ENCODE peak calls at places on chromosomes 12 and 14, in nine cellular contexts. Y, M, D, E, U, A, P, J and W are unnamed samples.

GRCh38 chr12:115437061-115437567 is 753.1 kb upstream of the TBX3 start:
- DNase-seq in Y (no peak), D (no peak), E (no peak), A (no peak), J (no peak), P (peak; percentile 55), M (no peak), U (no peak), W (no peak)

GRCh38 chr12:108307006-108307405 is 32.1 kb downstream of the CMKLR1 start:
- DNase-seq in A (peak; percentile 35), P (peak; percentile 4), U (peak; percentile 60), M (no peak), Y (peak; percentile 62), J (no peak), E (no peak), D (no peak), W (no peak)

GRCh38 chr12:124621296-124621660 is 53.9 kb upstream of the NCOR2 start:
- DNase-seq in P (peak; percentile 93), U (no peak), E (peak; percentile 74), M (peak; percentile 48), D (no peak), A (peak; percentile 44), J (no peak), Y (peak; percentile 44), W (no peak)

GRCh38 chr12:26830783-26831601 is 2.0 kb downstream of the ITPR2 start:
- DNase-seq in P (no peak), M (no peak), E (no peak), U (no peak), A (no peak), Y (peak; percentile 29), J (no peak), D (no peak), W (no peak)

GRCh38 chr12:48489012-48489411 is 6.7 kb downstream of the C12orf54 start:
- DNase-seq in A (peak; percentile 48), P (no peak), M (no peak), E (no peak), U (no peak), D (peak; percentile 3), J (no peak), Y (peak; percentile 20), W (no peak)

GRCh38 chr12:53600490-53601295 is 25.5 kb downstream of the ATF7 start:
- DNase-seq in P (no peak), D (no peak), U (no peak), M (no peak), J (no peak), E (no peak), A (no peak), Y (no peak), W (no peak)

GRCh38 chr12:83690465-83690864 is 1003.8 kb downstream of the TMTC2 start:
- DNase-seq in Y (no peak), P (no peak), D (no peak), U (no peak), A (no peak), J (no peak), E (no peak), M (no peak), W (no peak)

GRCh38 chr12:49089831-49090773 is 4.5 kb downstream of the DHH start:
- DNase-seq in U (no peak), A (peak; percentile 33), J (no peak), M (no peak), D (no peak), P (peak; percentile 54), Y (peak; percentile 54), E (peak; percentile 66), W (no peak)

GRCh38 chr12:4956054-4956453 is 46.3 kb downstream of the KCNA1 start:
- DNase-seq in E (no peak), M (no peak), Y (peak; percentile 7), P (peak; percentile 77), U (no peak), D (no peak), A (no peak), J (no peak), W (no peak)

GRCh38 chr14:68884031-68885030 is 91.5 kb upstream of the ZFP36L1 start:
- DNase-seq in Y (peak; percentile 91), A (peak; percentile 96), M (peak; percentile 60), J (peak; percentile 77), P (peak; percentile 93), E (no peak), D (peak; percentile 77), U (peak; percentile 73), W (no peak)

GRCh38 chr12:128796439-128797118 is 27.2 kb downstream of the SLC15A4 start:
- DNase-seq in A (no peak), Y (no peak), J (no peak), D (no peak), M (no peak), P (no peak), E (no peak), U (no peak), W (no peak)

GRCh38 chr12:128795530-128796361 is 28.0 kb downstream of the SLC15A4 start:
- DNase-seq in U (no peak), Y (no peak), J (no peak), M (no peak), D (no peak), E (no peak), P (no peak), A (no peak), W (no peak)

GRCh38 chr12:128800606-128801005 is 23.2 kb downstream of the SLC15A4 start:
- DNase-seq in Y (no peak), D (no peak), P (no peak), J (no peak), M (no peak), E (no peak), U (no peak), A (no peak), W (no peak)

GRCh38 chr12:128797119-128798118 is 26.3 kb downstream of the SLC15A4 start:
- DNase-seq in P (peak; percentile 75), E (no peak), M (no peak), D (peak; percentile 15), Y (peak; percentile 76), A (peak; percentile 63), J (no peak), U (no peak), W (no peak)

GRCh38 chr12:128798543-128799341 is 25.0 kb downstream of the SLC15A4 start:
- DNase-seq in J (no peak), P (no peak), Y (peak; percentile 36), E (no peak), D (no peak), A (no peak), M (no peak), U (no peak), W (no peak)
- TF ChIP-seq CTCF in J (peak; percentile 26), P (peak; percentile 7), Y (peak; percentile 31), E (no peak), D (peak; percentile 20), A (peak; percentile 13), M (no peak), U (no peak), W (no peak)

DNA sequence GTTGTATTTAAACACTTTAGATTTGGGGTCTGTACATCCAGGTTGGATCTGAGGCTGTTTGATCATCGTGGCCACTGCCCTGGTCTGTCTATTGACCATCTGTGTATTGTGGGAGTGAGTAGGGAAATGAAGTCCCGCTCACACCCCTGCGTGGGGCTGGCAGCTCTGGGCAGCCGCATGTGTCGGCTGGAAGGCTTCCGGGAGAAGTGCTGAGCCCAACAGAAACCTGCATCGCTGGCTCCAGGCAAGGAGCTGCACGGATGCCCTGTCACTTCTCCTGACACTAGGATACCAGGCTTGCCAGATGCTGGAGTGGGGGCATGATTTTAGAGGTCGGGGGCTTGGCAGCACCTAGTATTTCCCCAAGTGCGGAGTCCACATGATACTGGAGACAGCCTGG is 93.6 kb downstream of the PHETA1 start:
- DNase-seq in J (no peak), A (no peak), P (no peak), Y (no peak), M (no peak), D (no peak), E (no peak), U (no peak), W (no peak)
- TF ChIP-seq CTCF in J (no peak), A (no peak), P (no peak), Y (no peak), M (no peak), D (no peak), E (no peak), U (no peak), W (no peak)

GRCh38 chr12:12986775-12987332 is 13.2 kb downstream of the HEBP1 start:
- DNase-seq in D (no peak), M (no peak), A (no peak), U (no peak), P (no peak), E (no peak), J (no peak), Y (no peak), W (no peak)
- TF ChIP-seq CTCF in D (no peak), M (no peak), A (no peak), U (no peak), P (no peak), E (no peak), J (no peak), Y (no peak), W (no peak)

DNA sequence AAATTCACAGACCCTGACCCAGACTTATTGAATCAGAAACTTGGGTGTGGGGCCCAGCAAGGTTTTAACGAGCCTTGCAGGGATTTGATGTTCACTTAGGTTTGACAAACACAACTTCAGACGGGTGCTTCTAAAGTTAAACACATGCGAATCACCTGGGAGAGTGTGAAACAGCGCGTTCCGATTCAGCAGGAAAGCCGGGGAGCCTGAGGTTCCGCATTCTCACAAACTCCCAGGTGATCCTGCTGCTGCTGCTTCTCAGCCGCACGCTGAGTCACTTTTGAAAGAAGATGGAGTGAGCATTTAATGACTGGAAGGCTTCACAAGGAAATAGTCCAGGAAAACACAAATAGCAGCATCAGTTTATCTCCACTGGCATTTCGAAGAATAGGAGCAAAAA is 44.2 kb upstream of the DDX11 start:
- DNase-seq in E (no peak), P (no peak), J (no peak), Y (no peak), D (no peak), U (no peak), M (no peak), A (no peak), W (no peak)
- TF ChIP-seq CTCF in E (no peak), P (no peak), J (no peak), Y (no peak), D (no peak), U (no peak), M (no peak), A (no peak), W (no peak)

DNA sequence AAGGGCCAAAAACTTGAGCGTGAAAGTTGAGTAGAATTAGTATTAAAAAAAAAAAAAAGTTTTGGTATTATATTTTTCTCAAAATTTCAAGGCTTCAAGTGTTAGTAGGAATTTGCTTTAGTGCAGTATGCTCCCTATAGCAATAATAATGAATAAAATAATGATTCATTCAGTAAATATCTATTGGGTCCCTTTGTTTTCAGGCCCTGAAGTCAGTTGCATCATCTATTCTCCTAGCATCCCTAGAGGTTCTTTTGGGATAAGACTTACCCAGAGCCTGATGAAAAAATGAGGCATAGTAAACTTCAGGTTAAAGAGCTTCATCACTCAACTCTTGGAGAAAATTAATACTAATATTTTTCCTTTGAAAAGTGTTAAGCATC is 1.1 kb downstream of the KMT5A start:
- DNase-seq in A (peak; percentile 63), M (no peak), U (no peak), P (peak; percentile 87), Y (peak; percentile 45), D (no peak), J (no peak), E (no peak), W (no peak)
- TF ChIP-seq CTCF in A (no peak), M (no peak), U (no peak), P (peak; percentile 38), Y (no peak), D (peak; percentile 25), J (no peak), E (no peak), W (no peak)

GRCh38 chr12:52232916-52233461 is at the start of gene KRT7:
- DNase-seq in E (no peak), A (no peak), U (no peak), M (no peak), P (no peak), J (peak; percentile 95), Y (no peak), D (no peak), W (peak; percentile 22)
- TF ChIP-seq CTCF in E (no peak), A (no peak), U (no peak), M (no peak), P (no peak), J (peak; percentile 39), Y (peak; percentile 21), D (no peak), W (no peak)